ENCODE peak calls at places on chromosomes 3 and 15, in four cellular contexts. C, Y, H and Q are unnamed samples.
A peak's percentile ranks its signal among the peaks of the same experiment; 100 is the strongest.

GRCh38 chr15:31311735-31312134 is 14.9 kb upstream of the KLF13 start:
- DNase-seq in C (no peak), Y (peak; percentile 15), H (no peak), Q (no peak)

GRCh38 chr3:197906023-197906849 is 43.8 kb upstream of the RPL35A start:
- DNase-seq in C (peak; percentile 14), Y (peak; percentile 80), H (peak; percentile 94), Q (peak; percentile 96)

GRCh38 chr3:43389388-43390254 is 103.3 kb downstream of the SNRK start:
- DNase-seq in C (peak; percentile 32), Y (no peak), H (peak; percentile 88), Q (no peak)

GRCh38 chr15:30924353-30924752 is 20.6 kb downstream of the FAN1 start:
- DNase-seq in C (no peak), Y (no peak), H (peak; percentile 48), Q (no peak)

GRCh38 chr3:148697311-148698189 is at the start of gene AGTR1:
- DNase-seq in C (no peak), Y (peak; percentile 41), H (peak; percentile 69), Q (no peak)

GRCh38 chr3:140898340-140899180 is 43.1 kb upstream of the SLC25A36 start:
- DNase-seq in C (no peak), Y (peak; percentile 34), H (peak; percentile 79), Q (peak; percentile 37)

GRCh38 chr15:65038838-65039237 is 6.3 kb upstream of the SLC51B start:
- DNase-seq in C (no peak), Y (no peak), H (no peak), Q (no peak)

GRCh38 chr3:127247292-127247691 is 40.6 kb downstream of the PRR20G start:
- DNase-seq in C (no peak), Y (no peak), H (no peak), Q (no peak)

GRCh38 chr3:29789686-29790085 is 508.8 kb downstream of the RBMS3 start:
- DNase-seq in C (no peak), Y (no peak), H (no peak), Q (no peak)

GRCh38 chr3:195133462-195133861 is 137.5 kb downstream of the XXYLT1 start:
- DNase-seq in C (no peak), Y (peak; percentile 38), H (no peak), Q (no peak)

GRCh38 chr15:39165026-39165706 is 415.7 kb upstream of the THBS1 start:
- DNase-seq in C (no peak), Y (no peak), H (no peak), Q (no peak)

GRCh38 chr3:57596495-57597239 is 477 bp downstream of the ARF4 start:
- DNase-seq in C (peak; percentile 13), Y (peak; percentile 82), H (peak; percentile 93), Q (peak; percentile 65)

GRCh38 chr3:57592306-57592705 is 4.8 kb downstream of the ARF4 start:
- DNase-seq in C (no peak), Y (no peak), H (no peak), Q (no peak)

GRCh38 chr3:57594144-57594543 is 3.0 kb downstream of the ARF4 start:
- DNase-seq in C (no peak), Y (no peak), H (no peak), Q (no peak)

GRCh38 chr3:57597240-57597972 is at the start of gene ARF4:
- DNase-seq in C (peak; percentile 94), Y (peak; percentile 99), H (peak; percentile 99), Q (peak; percentile 93)

DNA sequence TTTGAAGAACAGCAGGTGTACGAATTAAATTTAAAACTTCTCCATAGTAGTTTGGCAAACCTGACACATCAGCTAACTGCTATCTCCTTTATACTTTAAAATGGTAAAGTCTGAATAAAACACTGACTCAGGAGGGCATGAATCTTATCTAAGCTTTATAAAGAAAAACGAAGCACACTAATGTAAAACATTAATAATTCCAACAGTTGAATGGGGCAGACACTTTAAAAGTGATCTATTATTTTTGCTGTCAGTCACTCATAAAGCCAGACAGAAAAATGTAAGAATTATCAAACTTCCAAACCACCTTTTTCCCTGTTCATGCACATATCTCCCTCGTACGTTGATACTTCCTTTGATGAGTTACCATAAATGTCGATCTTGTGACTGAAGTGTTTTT is 2.6 kb downstream of the ARF4 start:
- DNase-seq in C (no peak), Y (no peak), H (no peak), Q (no peak)
- H3K4me3 ChIP-seq in C (peak overlapping the region; percentile 92), Y (peak overlapping the region; percentile 68), H (peak overlapping the region; percentile 100), Q (peak overlapping the region; percentile 85)

GRCh38 chr3:110343945-110344344 is 727.7 kb upstream of the NECTIN3 start:
- DNase-seq in C (no peak), Y (no peak), H (peak; percentile 4), Q (no peak)
- H3K4me3 ChIP-seq in C (no peak overlapping the region), Y (no peak overlapping the region), H (no peak overlapping the region), Q (no peak overlapping the region)

GRCh38 chr15:85155360-85155759 is 173.7 kb downstream of the PDE8A start:
- DNase-seq in C (no peak), Y (no peak), H (no peak), Q (no peak)
- H3K4me3 ChIP-seq in C (no peak overlapping the region), Y (no peak overlapping the region), H (no peak overlapping the region), Q (no peak overlapping the region)

DNA sequence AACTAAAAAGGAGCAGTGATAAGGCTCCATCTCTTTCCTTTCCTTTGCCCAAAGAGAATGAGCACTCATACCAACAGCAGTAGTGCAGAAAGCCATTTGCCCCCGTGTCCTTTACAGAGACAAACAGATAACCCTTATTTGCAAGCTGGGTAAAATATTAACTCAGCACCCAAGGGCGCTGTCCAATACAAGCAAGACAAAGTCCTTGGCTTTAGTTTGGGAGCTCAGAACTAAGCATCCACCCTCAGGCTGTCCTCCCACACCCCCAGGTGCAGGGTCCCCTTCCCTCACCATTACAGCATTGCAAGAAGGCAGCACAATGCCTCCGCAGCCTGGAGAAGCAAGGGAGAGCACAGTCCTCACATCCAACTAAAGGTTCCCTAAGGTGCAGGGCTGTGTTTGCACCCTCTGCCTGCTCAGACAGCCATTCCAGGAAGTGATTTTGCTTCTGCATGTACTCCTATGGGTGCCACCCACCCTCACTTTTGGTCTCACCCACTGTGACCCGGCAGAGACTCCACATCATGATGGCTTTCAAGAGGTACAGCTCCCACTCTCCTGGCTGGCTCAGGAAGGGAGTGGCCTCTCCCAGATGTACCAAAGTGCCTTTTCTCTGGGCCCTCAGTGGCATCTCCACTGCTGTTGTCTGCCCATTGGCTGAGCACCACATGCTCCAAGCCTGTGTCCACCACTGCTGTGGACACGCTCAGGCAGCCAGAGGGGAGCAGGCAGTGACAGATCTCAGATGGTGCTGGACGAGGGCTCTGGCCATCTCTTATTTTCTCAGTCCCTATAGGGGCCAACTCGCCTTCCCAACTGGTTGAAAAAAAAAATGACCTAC is 34.1 kb upstream of the HES1 start:
- DNase-seq in C (no peak), Y (peak; percentile 83), H (no peak), Q (no peak)
- H3K4me3 ChIP-seq in C (no peak overlapping the region), Y (no peak overlapping the region), H (no peak overlapping the region), Q (no peak overlapping the region)

DNA sequence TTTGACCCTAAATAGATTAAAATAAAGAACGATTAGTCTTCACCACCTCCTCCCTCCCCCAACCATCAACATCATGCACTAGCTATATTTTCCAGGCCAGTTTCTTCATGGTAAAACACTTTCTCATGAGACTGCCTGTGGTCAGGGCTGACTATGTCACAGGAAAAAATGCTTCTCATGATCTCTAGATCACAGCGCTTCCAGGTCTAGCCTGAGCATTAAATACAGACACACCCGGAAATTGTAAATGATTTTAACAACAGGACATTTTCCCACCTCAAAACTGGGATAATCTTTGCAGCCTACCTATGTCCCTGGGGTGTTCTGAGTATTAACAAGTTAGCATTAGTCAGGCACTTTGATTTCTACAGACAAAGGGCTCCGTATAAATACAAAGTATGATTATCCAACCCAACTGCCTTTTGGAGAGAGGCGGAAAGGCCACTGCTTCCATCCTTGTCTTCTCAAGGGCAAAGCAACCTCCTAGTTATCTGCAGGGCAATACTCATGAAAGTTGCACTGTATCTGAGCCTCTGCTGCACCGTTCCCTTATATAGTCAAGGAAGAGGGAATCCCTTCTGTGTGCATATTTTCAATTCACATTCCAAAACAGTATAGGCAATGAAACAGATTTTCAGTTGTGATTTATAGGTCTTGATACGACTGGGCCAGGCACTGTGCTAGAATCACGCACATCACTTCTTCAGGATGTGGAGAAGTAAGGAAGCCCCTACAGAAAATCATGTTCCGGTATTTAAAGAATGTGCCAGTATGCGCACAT is 455.9 kb downstream of the FOXP1 start:
- DNase-seq in C (no peak), Y (no peak), H (peak; percentile 93), Q (no peak)
- H3K4me3 ChIP-seq in C (peak overlapping the region; percentile 65), Y (peak overlapping the region; percentile 4), H (peak overlapping the region; percentile 61), Q (peak overlapping the region; percentile 12)

GRCh38 chr3:133674290-133674912 is 12.7 kb upstream of the TOPBP1 start:
- DNase-seq in C (no peak), Y (no peak), H (no peak), Q (no peak)
- H3K4me3 ChIP-seq in C (peak overlapping the region; percentile 49), Y (no peak overlapping the region), H (peak overlapping the region; percentile 20), Q (no peak overlapping the region)